ENCODE peak calls at places on chromosomes 16 and 17, in four cellular contexts. One of them, this sample, is unnamed.
A peak's percentile ranks its signal among the peaks of the same experiment; 100 is the strongest.

GRCh38 chr16:89056592-89056991 is 37.1 kb upstream of the ACSF3 start:
- DNase-seq in hepatocyte: no peak
- DNase-seq in DND-41: no peak
- DNase-seq in SK-N-SH: no peak
- DNase-seq in this sample: no peak

GRCh38 chr16:67280090-67281015 is 1.0 kb downstream of the PLEKHG4 start:
- DNase-seq in hepatocyte: no peak
- DNase-seq in DND-41: no peak
- DNase-seq in SK-N-SH: no peak
- DNase-seq in this sample: no peak

GRCh38 chr17:48804936-48805411 is 12.1 kb downstream of the TTLL6 start:
- DNase-seq in hepatocyte: peak; percentile 79
- DNase-seq in DND-41: peak; percentile 74
- DNase-seq in SK-N-SH: peak; percentile 88
- DNase-seq in this sample: peak; percentile 80

GRCh38 chr16:15963307-15963910 is 14.0 kb downstream of the ABCC1 start:
- DNase-seq in hepatocyte: no peak
- DNase-seq in DND-41: no peak
- DNase-seq in SK-N-SH: no peak
- DNase-seq in this sample: no peak

GRCh38 chr17:32461853-32462617 is 17.7 kb downstream of the PSMD11 start:
- DNase-seq in hepatocyte: peak; percentile 72
- DNase-seq in DND-41: peak; percentile 65
- DNase-seq in SK-N-SH: peak; percentile 52
- DNase-seq in this sample: peak; percentile 73

GRCh38 chr16:73048292-73049050 is 543 bp upstream of the ZFHX3 start:
- DNase-seq in hepatocyte: peak; percentile 65
- DNase-seq in DND-41: no peak
- DNase-seq in SK-N-SH: peak; percentile 73
- DNase-seq in this sample: peak; percentile 86

GRCh38 chr17:61904094-61904710 is 23.6 kb downstream of the INTS2 start:
- DNase-seq in hepatocyte: no peak
- DNase-seq in DND-41: peak; percentile 54
- DNase-seq in SK-N-SH: no peak
- DNase-seq in this sample: no peak

GRCh38 chr16:80045944-80046660 is 445.6 kb upstream of the MAF start:
- DNase-seq in hepatocyte: no peak
- DNase-seq in DND-41: no peak
- DNase-seq in SK-N-SH: no peak
- DNase-seq in this sample: peak; percentile 65

GRCh38 chr17:2222901-2223616 is 80.5 kb downstream of the SMG6 start:
- DNase-seq in hepatocyte: peak; percentile 62
- DNase-seq in DND-41: no peak
- DNase-seq in SK-N-SH: no peak
- DNase-seq in this sample: peak; percentile 21

GRCh38 chr16:73166394-73166971 is 118.6 kb upstream of the ZFHX3 start:
- DNase-seq in hepatocyte: no peak
- DNase-seq in DND-41: no peak
- DNase-seq in SK-N-SH: no peak
- DNase-seq in this sample: peak; percentile 32

GRCh38 chr17:74516561-74516960 is 14.7 kb downstream of the CD300LB start:
- DNase-seq in hepatocyte: no peak
- DNase-seq in DND-41: no peak
- DNase-seq in SK-N-SH: no peak
- DNase-seq in this sample: no peak

GRCh38 chr16:50291719-50292565 is 25.6 kb downstream of the ADCY7 start:
- DNase-seq in hepatocyte: no peak
- DNase-seq in DND-41: no peak
- DNase-seq in SK-N-SH: no peak
- DNase-seq in this sample: no peak

GRCh38 chr16:30562021-30562420 is 3.8 kb upstream of the ZNF764 start:
- DNase-seq in hepatocyte: no peak
- DNase-seq in DND-41: no peak
- DNase-seq in SK-N-SH: no peak
- DNase-seq in this sample: no peak

GRCh38 chr17:43216369-43216761 is 4.7 kb downstream of the TMEM106A start:
- DNase-seq in hepatocyte: no peak
- DNase-seq in DND-41: no peak
- DNase-seq in SK-N-SH: no peak
- DNase-seq in this sample: no peak

GRCh38 chr17:42026821-42027539 is 7.1 kb downstream of the NKIRAS2 start:
- DNase-seq in hepatocyte: no peak
- DNase-seq in DND-41: no peak
- DNase-seq in SK-N-SH: peak; percentile 30
- DNase-seq in this sample: peak; percentile 53

GRCh38 chr17:42563543-42563942 is 1.6 kb downstream of the COASY start:
- DNase-seq in hepatocyte: no peak
- DNase-seq in DND-41: no peak
- DNase-seq in SK-N-SH: no peak
- DNase-seq in this sample: no peak

GRCh38 chr17:47862621-47863440 is 11.9 kb upstream of the SP6 start:
- DNase-seq in hepatocyte: no peak
- DNase-seq in DND-41: no peak
- DNase-seq in SK-N-SH: no peak
- DNase-seq in this sample: no peak

GRCh38 chr16:22010902-22011301 is 3.0 kb downstream of the MOSMO start:
- DNase-seq in hepatocyte: no peak
- DNase-seq in DND-41: no peak
- DNase-seq in SK-N-SH: no peak
- DNase-seq in this sample: no peak

GRCh38 chr16:85750021-85750826 is 672 bp downstream of the C16orf74 start:
- DNase-seq in hepatocyte: peak; percentile 60
- DNase-seq in DND-41: peak; percentile 63
- DNase-seq in SK-N-SH: peak; percentile 76
- DNase-seq in this sample: peak; percentile 59

GRCh38 chr16:14013571-14014283 is 57.4 kb upstream of the MRTFB start:
- DNase-seq in hepatocyte: peak; percentile 18
- DNase-seq in DND-41: no peak
- DNase-seq in SK-N-SH: peak; percentile 66
- DNase-seq in this sample: no peak

GRCh38 chr17:75367312-75367711 is 38.2 kb downstream of the GRB2 start:
- DNase-seq in hepatocyte: peak; percentile 54
- DNase-seq in DND-41: no peak
- DNase-seq in SK-N-SH: no peak
- DNase-seq in this sample: no peak

GRCh38 chr16:85902366-85903155 is 3.6 kb downstream of the IRF8 start:
- DNase-seq in hepatocyte: no peak
- DNase-seq in DND-41: peak; percentile 35
- DNase-seq in SK-N-SH: no peak
- DNase-seq in this sample: peak; percentile 75

GRCh38 chr16:88327566-88328312 is 55.0 kb upstream of the ZNF469 start:
- DNase-seq in hepatocyte: no peak
- DNase-seq in DND-41: no peak
- DNase-seq in SK-N-SH: no peak
- DNase-seq in this sample: no peak

GRCh38 chr17:75725504-75725903 is 4.2 kb downstream of the ITGB4 start:
- DNase-seq in hepatocyte: no peak
- DNase-seq in DND-41: no peak
- DNase-seq in SK-N-SH: no peak
- DNase-seq in this sample: no peak

GRCh38 chr16:86010680-86011141 is 111.7 kb downstream of the IRF8 start:
- DNase-seq in hepatocyte: no peak
- DNase-seq in DND-41: no peak
- DNase-seq in SK-N-SH: no peak
- DNase-seq in this sample: no peak

GRCh38 chr16:2719328-2720062 is 529 bp downstream of the PRSS27 start:
- DNase-seq in hepatocyte: no peak
- DNase-seq in DND-41: no peak
- DNase-seq in SK-N-SH: no peak
- DNase-seq in this sample: no peak

GRCh38 chr16:71711789-71712188 is 12.7 kb downstream of the PHLPP2 start:
- DNase-seq in hepatocyte: no peak
- DNase-seq in DND-41: no peak
- DNase-seq in SK-N-SH: no peak
- DNase-seq in this sample: no peak

GRCh38 chr16:24986512-24987303 is 28.5 kb downstream of the ARHGAP17 start:
- DNase-seq in hepatocyte: peak; percentile 62
- DNase-seq in DND-41: no peak
- DNase-seq in SK-N-SH: no peak
- DNase-seq in this sample: no peak

GRCh38 chr16:69105501-69106361 is at the start of gene HAS3:
- DNase-seq in hepatocyte: peak; percentile 80
- DNase-seq in DND-41: peak; percentile 51
- DNase-seq in SK-N-SH: peak; percentile 90
- DNase-seq in this sample: peak; percentile 91

GRCh38 chr17:80032614-80033171 is 3.0 kb downstream of the TBC1D16 start:
- DNase-seq in hepatocyte: no peak
- DNase-seq in DND-41: no peak
- DNase-seq in SK-N-SH: peak; percentile 73
- DNase-seq in this sample: no peak
- H3K79me2 ChIP-seq in hepatocyte: peaks cover 69% of the 10 kb centered on the region
- H3K79me2 ChIP-seq in DND-41: no peaks in the 10 kb centered on the region
- H3K79me2 ChIP-seq in SK-N-SH: peaks cover 77% of the 10 kb centered on the region
- H3K79me2 ChIP-seq in this sample: peaks cover 76% of the 10 kb centered on the region

DNA sequence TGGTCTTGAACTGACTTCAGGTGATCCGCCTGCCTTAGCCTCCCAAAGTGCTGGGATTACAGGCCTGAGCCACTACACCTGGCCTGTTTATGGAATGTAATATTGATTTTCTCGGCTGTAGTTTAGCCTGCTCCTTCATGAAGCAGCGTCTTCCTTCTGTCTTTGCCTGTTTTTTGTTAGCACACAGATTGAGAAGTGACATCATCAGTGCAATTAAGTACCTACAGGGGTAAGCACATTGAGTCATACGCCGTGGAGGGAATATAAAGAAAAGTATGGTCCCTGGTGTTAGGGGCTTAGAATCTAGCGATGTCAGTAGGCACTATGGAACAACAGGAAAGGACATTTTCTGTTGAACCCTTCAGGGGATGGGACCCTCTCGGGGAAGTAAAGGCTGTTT is 48.7 kb upstream of the SEC14L1 start:
- DNase-seq in hepatocyte: no peak
- DNase-seq in DND-41: no peak
- DNase-seq in SK-N-SH: no peak
- DNase-seq in this sample: no peak
- H3K79me2 ChIP-seq in hepatocyte: peaks cover 20% of the 10 kb centered on the region
- H3K79me2 ChIP-seq in DND-41: peaks cover 49% of the 10 kb centered on the region
- H3K79me2 ChIP-seq in SK-N-SH: peaks cover 44% of the 10 kb centered on the region
- H3K79me2 ChIP-seq in this sample: peaks cover 34% of the 10 kb centered on the region

GRCh38 chr17:28115046-28115445 is 72.6 kb downstream of the NLK start:
- DNase-seq in hepatocyte: no peak
- DNase-seq in DND-41: no peak
- DNase-seq in SK-N-SH: no peak
- DNase-seq in this sample: no peak
- H3K79me2 ChIP-seq in hepatocyte: peaks cover 22% of the 10 kb centered on the region
- H3K79me2 ChIP-seq in DND-41: no peaks in the 10 kb centered on the region
- H3K79me2 ChIP-seq in SK-N-SH: peaks cover 100% of the 10 kb centered on the region
- H3K79me2 ChIP-seq in this sample: peaks cover 66% of the 10 kb centered on the region

DNA sequence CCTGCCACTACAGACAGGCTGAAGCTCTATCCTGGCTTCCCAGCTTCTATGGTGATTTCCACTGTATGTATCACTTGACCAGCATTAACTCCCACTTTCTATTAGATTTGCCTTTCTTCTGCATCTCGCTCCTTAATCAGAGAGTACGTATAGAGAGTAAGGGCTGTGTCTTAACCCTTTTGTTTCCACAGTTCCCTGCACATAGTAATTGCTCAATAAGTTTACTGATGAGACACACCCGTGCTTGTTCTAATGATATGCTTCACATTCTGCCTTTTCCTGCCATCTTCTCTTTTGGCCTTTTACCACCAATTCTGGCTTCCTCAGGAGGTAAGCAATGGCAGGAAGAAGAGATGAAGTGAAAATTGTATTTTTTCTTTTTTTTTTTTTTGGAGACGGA is 20.6 kb upstream of the USP36 start:
- DNase-seq in hepatocyte: no peak
- DNase-seq in DND-41: no peak
- DNase-seq in SK-N-SH: no peak
- DNase-seq in this sample: no peak
- H3K79me2 ChIP-seq in hepatocyte: no peaks in the 10 kb centered on the region
- H3K79me2 ChIP-seq in DND-41: no peaks in the 10 kb centered on the region
- H3K79me2 ChIP-seq in SK-N-SH: peaks cover 62% of the 10 kb centered on the region
- H3K79me2 ChIP-seq in this sample: no peaks in the 10 kb centered on the region

DNA sequence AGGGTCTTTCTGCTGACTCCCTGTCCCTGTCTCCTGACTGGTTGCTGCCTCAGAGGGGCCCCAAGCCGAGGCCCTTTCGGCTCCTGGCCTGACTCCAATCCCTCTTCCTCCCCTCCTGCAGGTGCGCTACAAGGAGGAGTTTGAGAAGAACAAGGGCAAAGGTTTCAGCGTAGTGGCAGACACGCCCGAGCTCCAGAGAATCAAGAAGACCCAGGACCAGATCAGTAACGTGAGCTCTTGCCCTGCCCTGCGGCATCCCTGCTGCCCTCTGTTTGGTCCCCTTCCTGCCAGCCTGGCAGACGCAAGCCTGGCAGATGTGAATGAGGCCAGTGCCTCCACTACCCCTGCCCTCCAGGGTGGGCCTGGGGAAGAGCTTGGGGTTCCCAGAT is 27.1 kb upstream of the LASP1NB start:
- DNase-seq in hepatocyte: no peak
- DNase-seq in DND-41: peak; percentile 61
- DNase-seq in SK-N-SH: no peak
- DNase-seq in this sample: no peak
- H3K79me2 ChIP-seq in hepatocyte: peaks cover 78% of the 10 kb centered on the region
- H3K79me2 ChIP-seq in DND-41: peaks cover 19% of the 10 kb centered on the region
- H3K79me2 ChIP-seq in SK-N-SH: peaks cover 76% of the 10 kb centered on the region
- H3K79me2 ChIP-seq in this sample: no peaks in the 10 kb centered on the region